ENCODE peak calls at places on chromosomes 12 and 14, in six cellular contexts. A, N, L, Y, X and I are unnamed samples.

GRCh38 chr14:53619625-53620324 is 336.9 kb downstream of the BMP4 start:
- DNase-seq in A (no peak), N (no peak), L (no peak), Y (no peak), X (no peak), I (no peak)

GRCh38 chr14:55851301-55851700 is 266.9 kb upstream of the PELI2 start:
- DNase-seq in A (no peak), N (no peak), L (no peak), Y (no peak), X (no peak), I (no peak)

GRCh38 chr12:84637926-84638325 is 274.7 kb downstream of the SLC6A15 start:
- DNase-seq in A (no peak), N (no peak), L (no peak), Y (no peak), X (no peak), I (no peak)

GRCh38 chr14:95862243-95862642 is 14.4 kb upstream of the TUNAR start:
- DNase-seq in A (no peak), N (no peak), L (no peak), Y (no peak), X (no peak), I (no peak)

GRCh38 chr12:15650399-15651128 is 138.6 kb downstream of the EPS8 start:
- DNase-seq in A (no peak), N (no peak), L (no peak), Y (no peak), X (no peak), I (no peak)

GRCh38 chr12:67320614-67321305 is 51.6 kb downstream of the CAND1 start:
- DNase-seq in A (no peak), N (no peak), L (no peak), Y (no peak), X (no peak), I (no peak)

GRCh38 chr12:69904761-69905160 is 79.7 kb downstream of the MYRFL start:
- DNase-seq in A (no peak), N (no peak), L (no peak), Y (no peak), X (no peak), I (no peak)

GRCh38 chr14:75427482-75428229 is at the start of gene JDP2:
- DNase-seq in A (peak), N (peak), L (no peak), Y (no peak), X (peak), I (peak)

GRCh38 chr14:21268612-21269251 is 510 bp downstream of the HNRNPC start:
- DNase-seq in A (peak), N (peak), L (no peak), Y (no peak), X (no peak), I (no peak)

GRCh38 chr14:54187439-54187838 is 209.4 kb upstream of the CDKN3 start:
- DNase-seq in A (no peak), N (no peak), L (no peak), Y (no peak), X (no peak), I (no peak)

GRCh38 chr14:94120667-94121335 is 8.6 kb downstream of the IFI27L2 start:
- DNase-seq in A (no peak), N (no peak), L (no peak), Y (no peak), X (no peak), I (no peak)

GRCh38 chr12:99712281-99712680 is 64.7 kb downstream of the GARIN6 start:
- DNase-seq in A (no peak), N (no peak), L (no peak), Y (no peak), X (no peak), I (no peak)

GRCh38 chr12:26122681-26123481 is 2.0 kb downstream of the BHLHE41 start:
- DNase-seq in A (peak), N (no peak), L (no peak), Y (no peak), X (no peak), I (no peak)

GRCh38 chr14:72736348-72736747 is 157.6 kb downstream of the DPF3 start:
- DNase-seq in A (peak), N (peak), L (no peak), Y (no peak), X (no peak), I (no peak)

GRCh38 chr12:75087656-75088055 is 122.0 kb downstream of the KCNC2 start:
- DNase-seq in A (no peak), N (no peak), L (no peak), Y (no peak), X (no peak), I (no peak)

GRCh38 chr12:68951652-68952051 is 18.7 kb upstream of the CPM start:
- DNase-seq in A (no peak), N (no peak), L (no peak), Y (no peak), X (no peak), I (no peak)

GRCh38 chr12:48980953-48981756 is 3.0 kb downstream of the WNT1 start:
- DNase-seq in A (peak), N (no peak), L (no peak), Y (no peak), X (no peak), I (no peak)

GRCh38 chr14:60331201-60332045 is 82.4 kb downstream of the PPM1A start:
- DNase-seq in A (peak), N (peak), L (peak), Y (peak), X (peak), I (peak)
- TF ChIP-seq POLR2A in A (peak), N (no peak), L (no peak), Y (peak), X (no peak), I (peak)

GRCh38 chr12:6343518-6343917 is 1.6 kb upstream of the TNFRSF1A start:
- DNase-seq in A (peak), N (no peak), L (no peak), Y (no peak), X (no peak), I (no peak)

GRCh38 chr12:6347367-6348338 is 5.8 kb upstream of the TNFRSF1A start:
- DNase-seq in A (no peak), N (no peak), L (no peak), Y (no peak), X (no peak), I (no peak)

GRCh38 chr12:6346235-6346832 is 4.5 kb upstream of the TNFRSF1A start:
- DNase-seq in A (no peak), N (no peak), L (no peak), Y (no peak), X (no peak), I (no peak)

GRCh38 chr12:6346942-6347341 is 5.1 kb upstream of the TNFRSF1A start:
- DNase-seq in A (no peak), N (no peak), L (no peak), Y (no peak), X (no peak), I (no peak)

DNA sequence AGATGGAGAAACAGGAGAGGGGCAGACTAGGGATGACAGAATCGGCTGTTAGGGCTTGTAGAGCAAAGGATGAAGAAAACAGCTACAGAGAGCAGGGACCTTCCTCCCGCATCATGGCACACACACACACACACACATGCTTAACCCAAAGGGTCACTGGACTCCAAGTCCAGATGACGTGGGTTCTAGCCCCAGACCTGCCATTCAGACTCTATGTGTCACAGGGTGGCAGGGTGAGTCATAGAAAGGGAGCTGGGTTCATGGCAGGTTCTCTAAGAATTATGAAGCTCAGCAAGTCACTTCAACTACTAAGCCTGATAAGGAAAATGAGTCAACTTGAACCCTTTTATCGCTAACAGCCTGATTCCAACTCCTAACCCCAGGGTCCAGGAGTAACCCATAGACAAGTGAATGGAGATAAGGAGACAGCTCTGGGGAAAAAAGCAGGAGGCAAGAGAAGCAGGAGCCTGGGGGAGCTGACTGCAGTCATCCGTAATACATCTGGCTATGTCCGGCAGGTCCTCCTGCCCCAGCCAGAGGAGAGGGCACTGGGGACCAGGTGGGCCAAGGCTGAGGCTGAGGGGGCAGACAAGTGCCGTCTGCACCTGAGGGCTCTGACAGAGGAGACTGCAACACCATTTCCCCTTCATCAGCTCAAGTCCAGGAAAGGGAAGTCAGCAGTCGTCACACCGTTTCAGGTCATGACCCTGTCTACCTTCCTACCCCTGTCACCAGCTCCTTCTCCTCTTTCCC is 3.6 kb upstream of the TNFRSF1A start:
- DNase-seq in A (peak), N (peak), L (no peak), Y (no peak), X (no peak), I (no peak)
- TF ChIP-seq POLR2AphosphoS5 in A (peak), N (no peak), L (no peak), Y (no peak), X (no peak), I (no peak)

DNA sequence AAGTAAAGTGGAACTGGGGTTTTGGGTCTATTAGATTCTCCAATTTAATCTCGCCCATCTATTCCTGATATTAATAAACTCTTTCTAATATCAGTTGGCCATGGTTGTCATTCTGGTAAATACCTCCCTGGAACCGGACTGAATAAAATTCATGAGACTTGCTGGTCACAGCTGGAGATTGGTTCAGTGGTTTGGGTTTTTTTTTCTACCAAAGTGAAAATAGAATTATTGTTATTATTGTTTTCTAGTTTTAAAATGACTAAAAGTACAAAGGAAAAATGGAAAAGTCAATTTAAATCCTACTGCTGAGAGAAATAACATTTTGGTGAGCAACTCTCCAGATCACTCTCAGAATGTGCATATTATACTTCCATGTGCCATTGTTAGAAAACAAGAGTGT is 437.5 kb downstream of the ZFP36L1 start:
- DNase-seq in A (no peak), N (no peak), L (no peak), Y (no peak), X (no peak), I (no peak)
- TF ChIP-seq TAF1 in A (no peak), N (no peak), L (no peak), Y (no peak), X (no peak), I (no peak)

GRCh38 chr12:2793561-2793960 is 1.2 kb upstream of the FKBP4 start:
- DNase-seq in A (no peak), N (no peak), L (no peak), Y (no peak), X (no peak), I (no peak)

GRCh38 chr12:2795291-2796186 is 769 bp downstream of the FKBP4 start:
- DNase-seq in A (peak), N (peak), L (no peak), Y (no peak), X (peak), I (peak)

GRCh38 chr12:2792670-2793500 is 1.9 kb upstream of the FKBP4 start:
- DNase-seq in A (peak), N (no peak), L (no peak), Y (no peak), X (no peak), I (no peak)

GRCh38 chr12:2794736-2795289 is at the start of gene FKBP4:
- DNase-seq in A (peak), N (peak), L (peak), Y (no peak), X (peak), I (peak)

DNA sequence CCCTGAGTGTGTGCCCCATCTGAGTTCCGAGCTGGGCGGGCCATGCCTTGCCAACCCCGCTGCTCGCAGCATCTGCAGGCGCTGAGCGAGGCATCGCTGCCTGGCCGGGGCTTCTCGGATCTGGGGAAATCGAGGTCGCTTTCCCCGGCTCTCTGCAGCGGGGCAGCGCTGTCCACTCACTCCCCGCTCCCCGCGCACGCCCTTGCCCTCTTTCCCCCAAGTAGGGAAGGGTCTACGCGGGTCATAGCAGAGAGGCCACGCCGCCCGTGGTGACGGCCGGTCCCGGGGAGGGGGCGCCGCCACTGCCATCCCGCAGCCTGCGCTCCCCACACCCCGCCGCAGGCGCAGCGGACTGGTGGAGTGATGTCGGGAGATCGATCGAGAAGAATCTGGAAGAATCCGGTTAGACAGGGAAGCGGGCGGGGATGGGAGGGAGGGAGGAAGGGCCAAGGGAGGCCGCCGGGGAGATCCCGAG is 472 bp upstream of the FKBP4 start:
- DNase-seq in A (peak), N (no peak), L (no peak), Y (no peak), X (peak), I (no peak)
- TF ChIP-seq POLR2A in A (no peak), N (no peak), L (peak), Y (no peak), X (no peak), I (no peak)